ENCODE peak calls at places on chromosomes 5 and 9, in ten cellular contexts. H is MM.1S, U is IMR-90, S is heart right ventricle, T is stomach, K is psoas muscle, N is K562, J is HCT116, I is DND-41, O is AG04450. E is an unnamed sample.
A peak's percentile ranks its signal among the peaks of the same experiment; 100 is the strongest.

GRCh38 chr9:135504262-135505229 is 4.1 kb downstream of the MRPS2 start:
- DNase-seq in H (peak; percentile 54), U (peak; percentile 52), S (peak; percentile 57), T (peak; percentile 63), K (peak; percentile 57), N (peak; percentile 60), J (peak; percentile 31), I (peak; percentile 61), O (no peak), E (no peak)

GRCh38 chr9:105233836-105234235 is 10.6 kb upstream of the SLC44A1 start:
- DNase-seq in H (no peak), U (peak; percentile 41), S (no peak), T (no peak), K (no peak), N (no peak), J (no peak), I (no peak), O (no peak), E (no peak)

GRCh38 chr9:20684865-20685696 is 1.0 kb downstream of the FOCAD start:
- DNase-seq in H (no peak), U (peak; percentile 89), S (no peak), T (no peak), K (no peak), N (no peak), J (no peak), I (no peak), O (no peak), E (no peak)

GRCh38 chr9:107488400-107489143 is 997 bp downstream of the KLF4 start:
- DNase-seq in H (no peak), U (peak; percentile 49), S (peak; percentile 75), T (peak; percentile 56), K (peak; percentile 83), N (no peak), J (no peak), I (no peak), O (no peak), E (peak; percentile 84)

GRCh38 chr5:53359906-53360305 is 120.5 kb upstream of the FST start:
- DNase-seq in H (no peak), U (peak; percentile 10), S (no peak), T (no peak), K (no peak), N (no peak), J (no peak), I (no peak), O (no peak), E (no peak)

GRCh38 chr9:38039090-38039906 is 29.7 kb downstream of the SHB start:
- DNase-seq in H (no peak), U (peak; percentile 48), S (no peak), T (no peak), K (no peak), N (peak; percentile 64), J (peak; percentile 42), I (no peak), O (no peak), E (no peak)

GRCh38 chr5:180601591-180602480 is 10.5 kb upstream of the SCGB3A1 start:
- DNase-seq in H (no peak), U (no peak), S (no peak), T (no peak), K (no peak), N (no peak), J (no peak), I (no peak), O (no peak), E (peak; percentile 65)

GRCh38 chr5:1299511-1299850 is 4.6 kb upstream of the TERT start:
- DNase-seq in H (no peak), U (no peak), S (no peak), T (no peak), K (no peak), N (no peak), J (no peak), I (no peak), O (no peak), E (no peak)

GRCh38 chr9:123924727-123925126 is 5.2 kb downstream of the DENND1A start:
- DNase-seq in H (no peak), U (no peak), S (no peak), T (no peak), K (no peak), N (no peak), J (no peak), I (no peak), O (no peak), E (no peak)

GRCh38 chr9:108245331-108245730 is 610.5 kb downstream of the ACTL7B start:
- DNase-seq in H (no peak), U (no peak), S (no peak), T (no peak), K (no peak), N (no peak), J (no peak), I (no peak), O (no peak), E (no peak)

GRCh38 chr5:172437445-172438303 is 16.7 kb downstream of the SH3PXD2B start:
- DNase-seq in H (no peak), U (peak; percentile 79), S (peak; percentile 79), T (peak; percentile 51), K (peak; percentile 74), N (no peak), J (peak; percentile 8), I (no peak), O (no peak), E (peak; percentile 82)

GRCh38 chr5:31396611-31397295 is 135.1 kb downstream of the DROSHA start:
- DNase-seq in H (no peak), U (no peak), S (no peak), T (no peak), K (no peak), N (no peak), J (no peak), I (no peak), O (no peak), E (no peak)

GRCh38 chr5:65625743-65626142 is 916 bp downstream of the SHLD3 start:
- DNase-seq in H (no peak), U (no peak), S (no peak), T (no peak), K (no peak), N (peak; percentile 8), J (no peak), I (no peak), O (no peak), E (no peak)

GRCh38 chr5:95962785-95963184 is 1.1 kb upstream of the ELL2 start:
- DNase-seq in H (no peak), U (no peak), S (no peak), T (no peak), K (no peak), N (peak; percentile 22), J (no peak), I (no peak), O (no peak), E (no peak)
- H3K4me3 ChIP-seq in H (no peak overlapping the region), U (no peak overlapping the region), S (no peak overlapping the region), T (no peak overlapping the region), K (peak overlapping the region; percentile 94), N (peak overlapping the region; percentile 81), J (peak overlapping the region; percentile 83), I (no peak overlapping the region), O (no peak overlapping the region), E (peak overlapping the region; percentile 79)

DNA sequence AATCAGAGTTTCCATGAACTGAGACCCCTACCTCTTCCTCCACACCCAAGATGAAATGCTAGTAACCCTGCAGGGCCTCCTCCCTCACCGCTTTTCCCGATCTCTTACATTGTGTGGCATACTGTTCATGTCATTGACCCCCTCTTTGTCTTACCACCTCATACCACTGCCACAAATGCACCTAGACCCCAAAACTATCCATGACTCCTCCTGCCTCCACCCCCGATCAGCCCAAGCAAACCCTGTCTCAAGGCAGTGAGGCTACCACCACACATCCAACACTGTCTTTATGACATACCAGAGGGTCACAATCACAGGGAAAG is 55.7 kb downstream of the PLAC8L1 start:
- DNase-seq in H (no peak), U (no peak), S (no peak), T (no peak), K (no peak), N (no peak), J (no peak), I (no peak), O (no peak), E (no peak)
- TF ChIP-seq CTCF in H (no peak), U (no peak), S (no peak), T (no peak), K (no peak), N (no peak), J (no peak), I (no peak), O (no peak), E (no peak)

GRCh38 chr5:142308358-142308757 is 16.5 kb downstream of the SPRY4 start:
- DNase-seq in H (no peak), U (no peak), S (no peak), T (no peak), K (no peak), N (no peak), J (no peak), I (no peak), O (no peak), E (no peak)

GRCh38 chr5:142307491-142307890 is 17.3 kb downstream of the SPRY4 start:
- DNase-seq in H (no peak), U (no peak), S (no peak), T (no peak), K (no peak), N (no peak), J (no peak), I (no peak), O (no peak), E (no peak)

GRCh38 chr5:142311725-142312124 is 13.1 kb downstream of the SPRY4 start:
- DNase-seq in H (no peak), U (no peak), S (no peak), T (no peak), K (no peak), N (no peak), J (no peak), I (no peak), O (no peak), E (no peak)

GRCh38 chr5:142310803-142311202 is 14.0 kb downstream of the SPRY4 start:
- DNase-seq in H (no peak), U (no peak), S (no peak), T (no peak), K (no peak), N (no peak), J (no peak), I (no peak), O (no peak), E (no peak)

DNA sequence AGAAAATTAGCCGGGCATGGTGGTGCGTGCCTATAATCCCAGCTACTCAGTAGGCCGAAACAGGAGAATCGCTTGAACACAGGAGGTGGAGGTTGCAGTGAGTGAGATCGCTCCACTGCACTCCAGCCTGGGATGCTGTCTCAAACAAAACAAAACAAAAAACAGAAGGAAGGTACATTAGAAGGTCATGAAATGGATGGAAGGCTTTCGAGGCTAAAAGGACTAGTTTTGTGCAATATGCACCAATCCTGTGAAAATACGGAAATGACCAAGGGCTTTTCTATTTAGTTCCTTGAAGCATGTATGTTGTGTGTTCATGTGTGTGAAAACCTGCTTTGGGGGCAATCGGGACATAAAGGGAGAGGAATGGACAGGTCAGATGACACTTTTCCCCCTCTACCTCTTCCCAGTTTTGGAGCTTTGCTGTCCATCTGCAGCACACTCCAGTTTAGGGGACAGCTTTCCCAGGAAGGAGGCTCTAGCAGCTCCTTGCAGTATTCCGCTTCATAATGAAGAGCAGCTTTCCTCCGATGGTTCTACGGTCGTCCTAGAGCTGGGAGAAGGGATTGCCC is 15.0 kb downstream of the SPRY4 start:
- DNase-seq in H (no peak), U (no peak), S (no peak), T (no peak), K (no peak), N (no peak), J (no peak), I (no peak), O (no peak), E (no peak)
- H3K27ac ChIP-seq in H (no peak overlapping the region), U (no peak overlapping the region), S (no peak overlapping the region), T (no peak overlapping the region), K (no peak overlapping the region), N (no peak overlapping the region), J (no peak overlapping the region), I (no peak overlapping the region), O (no peak overlapping the region), E (no peak overlapping the region)

GRCh38 chr9:4499917-4500316 is 9.6 kb downstream of the SLC1A1 start:
- DNase-seq in H (no peak), U (no peak), S (peak; percentile 31), T (no peak), K (no peak), N (no peak), J (no peak), I (no peak), O (no peak), E (no peak)
- H3K4me3 ChIP-seq in H (no peak overlapping the region), U (no peak overlapping the region), S (no peak overlapping the region), T (no peak overlapping the region), K (no peak overlapping the region), N (no peak overlapping the region), J (no peak overlapping the region), I (no peak overlapping the region), O (no peak overlapping the region), E (no peak overlapping the region)